ENCODE peak calls at places on chromosomes 1 and 21, in seven cellular contexts. One of them, this sample, is unnamed.

GRCh38 chr1:88655685-88656299 is 28.3 kb upstream of the PKN2 start:
- DNase-seq in stomach: no peak
- DNase-seq in transverse colon: no peak
- DNase-seq in lower lobe of right lung: no peak
- DNase-seq in ascending aorta: no peak
- DNase-seq in HFF-Myc: no peak
- DNase-seq in cardiac fibroblast: peak; percentile 64
- DNase-seq in this sample: no peak

GRCh38 chr1:233240839-233241682 is 54.5 kb downstream of the PCNX2 start:
- DNase-seq in lower lobe of right lung: peak; percentile 71
- DNase-seq in ascending aorta: peak; percentile 69
- DNase-seq in HFF-Myc: no peak
- DNase-seq in cardiac fibroblast: peak; percentile 62
- DNase-seq in transverse colon: peak; percentile 73
- DNase-seq in stomach: peak; percentile 65
- DNase-seq in this sample: peak; percentile 4

GRCh38 chr1:197671920-197672319 is 103.4 kb downstream of the DENND1B start:
- DNase-seq in cardiac fibroblast: no peak
- DNase-seq in lower lobe of right lung: no peak
- DNase-seq in HFF-Myc: no peak
- DNase-seq in stomach: no peak
- DNase-seq in ascending aorta: no peak
- DNase-seq in transverse colon: no peak
- DNase-seq in this sample: no peak

GRCh38 chr1:53560572-53561487 is 101.6 kb downstream of the DMRTB1 start:
- DNase-seq in transverse colon: peak; percentile 5
- DNase-seq in stomach: no peak
- DNase-seq in cardiac fibroblast: no peak
- DNase-seq in lower lobe of right lung: no peak
- DNase-seq in ascending aorta: peak; percentile 53
- DNase-seq in HFF-Myc: no peak
- DNase-seq in this sample: no peak

GRCh38 chr1:64172458-64172983 is 30.9 kb upstream of the UBE2U start:
- DNase-seq in transverse colon: no peak
- DNase-seq in lower lobe of right lung: no peak
- DNase-seq in ascending aorta: no peak
- DNase-seq in HFF-Myc: no peak
- DNase-seq in cardiac fibroblast: peak; percentile 40
- DNase-seq in stomach: no peak
- DNase-seq in this sample: no peak

GRCh38 chr1:38898653-38899230 is 17.4 kb upstream of the GJA9 start:
- DNase-seq in ascending aorta: no peak
- DNase-seq in cardiac fibroblast: peak; percentile 18
- DNase-seq in HFF-Myc: no peak
- DNase-seq in lower lobe of right lung: no peak
- DNase-seq in stomach: no peak
- DNase-seq in transverse colon: no peak
- DNase-seq in this sample: no peak

GRCh38 chr1:59431566-59432294 is 134.8 kb downstream of the FGGY start:
- DNase-seq in cardiac fibroblast: peak; percentile 38
- DNase-seq in HFF-Myc: no peak
- DNase-seq in lower lobe of right lung: no peak
- DNase-seq in ascending aorta: no peak
- DNase-seq in stomach: no peak
- DNase-seq in transverse colon: no peak
- DNase-seq in this sample: no peak

GRCh38 chr1:5351366-5351765 is 640.9 kb downstream of the NPHP4 start:
- DNase-seq in lower lobe of right lung: no peak
- DNase-seq in HFF-Myc: no peak
- DNase-seq in transverse colon: no peak
- DNase-seq in stomach: no peak
- DNase-seq in cardiac fibroblast: no peak
- DNase-seq in ascending aorta: no peak
- DNase-seq in this sample: no peak

GRCh38 chr21:43817157-43818086 is 28.0 kb downstream of the RRP1 start:
- DNase-seq in lower lobe of right lung: peak; percentile 48
- DNase-seq in cardiac fibroblast: no peak
- DNase-seq in stomach: no peak
- DNase-seq in ascending aorta: no peak
- DNase-seq in HFF-Myc: no peak
- DNase-seq in transverse colon: no peak
- DNase-seq in this sample: no peak

GRCh38 chr1:201982923-201983805 is 716 bp downstream of the RNPEP start:
- DNase-seq in cardiac fibroblast: peak; percentile 79
- DNase-seq in transverse colon: peak; percentile 83
- DNase-seq in stomach: peak; percentile 74
- DNase-seq in lower lobe of right lung: peak; percentile 85
- DNase-seq in HFF-Myc: peak; percentile 51
- DNase-seq in ascending aorta: peak; percentile 84
- DNase-seq in this sample: no peak
- TF ChIP-seq CTCF in cardiac fibroblast: peak; percentile 9
- TF ChIP-seq CTCF in transverse colon: peak; percentile 63
- TF ChIP-seq CTCF in stomach: no peak
- TF ChIP-seq CTCF in lower lobe of right lung: peak; percentile 26
- TF ChIP-seq CTCF in HFF-Myc: no peak
- TF ChIP-seq CTCF in ascending aorta: no peak
- TF ChIP-seq CTCF in this sample: no peak

GRCh38 chr1:155125511-155125945 is 2.1 kb upstream of the EFNA1 start:
- DNase-seq in HFF-Myc: no peak
- DNase-seq in cardiac fibroblast: no peak
- DNase-seq in transverse colon: no peak
- DNase-seq in ascending aorta: no peak
- DNase-seq in lower lobe of right lung: no peak
- DNase-seq in stomach: no peak
- DNase-seq in this sample: no peak
- H3K4me3 ChIP-seq in HFF-Myc: no peak overlapping the region
- H3K4me3 ChIP-seq in cardiac fibroblast: no peak overlapping the region
- H3K4me3 ChIP-seq in transverse colon: no peak overlapping the region
- H3K4me3 ChIP-seq in ascending aorta: no peak overlapping the region
- H3K4me3 ChIP-seq in lower lobe of right lung: no peak overlapping the region
- H3K4me3 ChIP-seq in stomach: no peak overlapping the region
- H3K4me3 ChIP-seq in this sample: no peak overlapping the region

GRCh38 chr1:205438213-205439158 is 16.6 kb upstream of the LEMD1 start:
- DNase-seq in transverse colon: peak; percentile 87
- DNase-seq in stomach: peak; percentile 89
- DNase-seq in ascending aorta: peak; percentile 84
- DNase-seq in HFF-Myc: no peak
- DNase-seq in lower lobe of right lung: peak; percentile 84
- DNase-seq in cardiac fibroblast: peak; percentile 81
- DNase-seq in this sample: no peak
- TF ChIP-seq CTCF in transverse colon: peak; percentile 91
- TF ChIP-seq CTCF in stomach: peak; percentile 77
- TF ChIP-seq CTCF in ascending aorta: peak; percentile 84
- TF ChIP-seq CTCF in HFF-Myc: peak; percentile 60
- TF ChIP-seq CTCF in lower lobe of right lung: peak; percentile 84
- TF ChIP-seq CTCF in cardiac fibroblast: peak; percentile 83
- TF ChIP-seq CTCF in this sample: peak; percentile 78

GRCh38 chr1:156121441-156121840 is 6.9 kb downstream of the LMNA start:
- DNase-seq in ascending aorta: no peak
- DNase-seq in cardiac fibroblast: no peak
- DNase-seq in transverse colon: no peak
- DNase-seq in lower lobe of right lung: no peak
- DNase-seq in HFF-Myc: no peak
- DNase-seq in stomach: no peak
- DNase-seq in this sample: no peak

GRCh38 chr1:156122086-156122485 is 7.6 kb downstream of the LMNA start:
- DNase-seq in transverse colon: no peak
- DNase-seq in cardiac fibroblast: no peak
- DNase-seq in ascending aorta: no peak
- DNase-seq in HFF-Myc: no peak
- DNase-seq in stomach: no peak
- DNase-seq in lower lobe of right lung: no peak
- DNase-seq in this sample: no peak

GRCh38 chr1:156124557-156125483 is 10.3 kb downstream of the LMNA start:
- DNase-seq in ascending aorta: no peak
- DNase-seq in lower lobe of right lung: peak; percentile 78
- DNase-seq in stomach: no peak
- DNase-seq in cardiac fibroblast: peak; percentile 57
- DNase-seq in transverse colon: peak; percentile 81
- DNase-seq in HFF-Myc: no peak
- DNase-seq in this sample: no peak

GRCh38 chr1:156123356-156124196 is 9.1 kb downstream of the LMNA start:
- DNase-seq in transverse colon: peak; percentile 95
- DNase-seq in HFF-Myc: peak; percentile 96
- DNase-seq in stomach: peak; percentile 95
- DNase-seq in lower lobe of right lung: peak; percentile 95
- DNase-seq in cardiac fibroblast: peak; percentile 98
- DNase-seq in ascending aorta: peak; percentile 99
- DNase-seq in this sample: peak; percentile 94

DNA sequence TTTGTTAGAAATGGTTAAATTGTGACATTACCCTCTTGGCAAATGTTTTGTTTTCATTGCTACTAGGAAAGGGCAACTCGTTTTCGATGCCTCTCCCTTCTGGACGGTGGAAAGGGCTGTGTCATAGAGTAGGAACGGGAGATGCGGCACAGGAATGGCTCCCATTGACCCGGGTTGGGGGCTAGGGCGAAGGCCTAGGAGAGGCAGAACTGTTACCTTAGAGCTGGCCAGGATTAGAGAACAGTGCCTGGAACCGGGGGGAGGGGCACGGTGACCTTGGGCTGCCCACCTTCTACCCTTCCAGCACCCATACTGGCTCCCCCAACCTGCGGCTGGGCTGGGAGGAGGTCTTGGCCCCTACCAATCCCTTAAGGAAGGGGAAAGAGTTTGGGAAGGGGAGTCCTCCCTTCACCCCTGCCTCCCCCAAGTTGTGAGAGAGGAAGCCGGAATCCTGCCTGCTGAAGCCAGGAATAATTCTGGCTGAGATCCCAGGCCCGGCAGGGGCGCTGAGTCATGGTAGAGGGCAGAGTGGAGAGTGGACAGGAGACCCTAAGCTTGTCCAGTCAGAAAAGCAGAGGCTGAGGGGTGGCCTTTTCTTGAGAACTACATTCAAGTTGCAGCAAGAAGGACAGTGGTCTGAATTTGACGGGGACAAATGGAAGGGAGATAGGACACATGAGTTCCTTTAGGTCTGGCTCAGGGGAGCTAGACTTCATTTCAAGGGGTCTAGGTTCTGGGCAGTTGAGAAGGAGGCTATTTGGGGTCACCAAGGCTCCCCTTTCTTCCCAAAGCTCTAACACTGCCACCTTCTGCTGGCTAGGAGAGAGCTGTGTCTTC is 8.2 kb downstream of the LMNA start:
- DNase-seq in lower lobe of right lung: peak; percentile 75
- DNase-seq in stomach: peak; percentile 84
- DNase-seq in cardiac fibroblast: peak; percentile 92
- DNase-seq in HFF-Myc: no peak
- DNase-seq in transverse colon: peak; percentile 79
- DNase-seq in ascending aorta: peak; percentile 96
- DNase-seq in this sample: no peak
- H3K4me3 ChIP-seq in lower lobe of right lung: peak overlapping the region; percentile 46
- H3K4me3 ChIP-seq in stomach: peak overlapping the region; percentile 89
- H3K4me3 ChIP-seq in cardiac fibroblast: peak overlapping the region; percentile 35
- H3K4me3 ChIP-seq in HFF-Myc: peak overlapping the region; percentile 100
- H3K4me3 ChIP-seq in transverse colon: peak overlapping the region; percentile 37
- H3K4me3 ChIP-seq in ascending aorta: peak overlapping the region; percentile 93
- H3K4me3 ChIP-seq in this sample: peak overlapping the region; percentile 31

GRCh38 chr1:154404984-154405761 is at the start of gene IL6R:
- DNase-seq in lower lobe of right lung: peak; percentile 96
- DNase-seq in HFF-Myc: peak; percentile 41
- DNase-seq in stomach: peak; percentile 91
- DNase-seq in ascending aorta: peak; percentile 97
- DNase-seq in cardiac fibroblast: peak; percentile 95
- DNase-seq in transverse colon: peak; percentile 94
- DNase-seq in this sample: peak; percentile 52
- TF ChIP-seq CTCF in lower lobe of right lung: peak; percentile 50
- TF ChIP-seq CTCF in HFF-Myc: no peak
- TF ChIP-seq CTCF in stomach: peak; percentile 59
- TF ChIP-seq CTCF in ascending aorta: peak; percentile 50
- TF ChIP-seq CTCF in cardiac fibroblast: peak; percentile 37
- TF ChIP-seq CTCF in transverse colon: peak; percentile 68
- TF ChIP-seq CTCF in this sample: peak; percentile 55

DNA sequence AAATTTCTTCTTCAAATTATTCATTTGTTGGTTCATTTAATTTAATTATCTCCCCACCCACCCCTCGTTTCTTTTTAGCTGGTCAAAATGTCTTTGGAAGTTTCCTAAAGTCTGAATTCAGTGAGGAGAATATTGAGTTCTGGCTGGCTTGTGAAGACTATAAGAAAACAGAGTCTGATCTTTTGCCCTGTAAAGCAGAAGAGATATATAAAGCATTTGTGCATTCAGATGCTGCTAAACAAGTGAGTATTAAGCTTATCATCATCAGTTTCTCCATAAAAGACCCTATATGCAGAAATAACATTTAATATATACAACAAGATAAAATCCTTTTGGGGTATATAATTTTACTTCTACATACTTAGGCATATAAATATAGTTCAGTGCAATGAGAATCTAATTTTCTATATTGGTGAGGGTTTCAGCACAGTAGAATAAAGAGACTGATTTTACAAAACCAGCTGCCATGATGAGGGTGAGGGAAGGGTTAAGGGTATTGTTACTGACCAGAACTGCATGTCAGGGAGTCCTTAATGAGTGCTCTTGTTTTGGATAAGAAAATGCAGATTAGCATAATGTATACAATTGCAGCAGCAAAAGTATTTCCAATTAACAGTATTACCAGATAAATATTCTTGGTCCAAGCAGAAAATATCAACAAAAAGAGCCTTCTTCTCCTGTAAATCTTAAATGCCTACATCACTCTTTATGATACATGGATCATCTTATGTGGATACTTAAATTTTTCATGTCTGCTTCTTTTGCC is 2.8 kb downstream of the RGS1 start:
- DNase-seq in lower lobe of right lung: no peak
- DNase-seq in ascending aorta: no peak
- DNase-seq in transverse colon: no peak
- DNase-seq in stomach: no peak
- DNase-seq in HFF-Myc: no peak
- DNase-seq in cardiac fibroblast: no peak
- DNase-seq in this sample: no peak
- H3K4me3 ChIP-seq in lower lobe of right lung: peak overlapping the region; percentile 28
- H3K4me3 ChIP-seq in ascending aorta: peak overlapping the region; percentile 44
- H3K4me3 ChIP-seq in transverse colon: peak overlapping the region; percentile 29
- H3K4me3 ChIP-seq in stomach: peak overlapping the region; percentile 23
- H3K4me3 ChIP-seq in HFF-Myc: no peak overlapping the region
- H3K4me3 ChIP-seq in cardiac fibroblast: no peak overlapping the region
- H3K4me3 ChIP-seq in this sample: no peak overlapping the region

GRCh38 chr21:41660748-41661147 is 106.1 kb downstream of the RIPK4 start:
- DNase-seq in lower lobe of right lung: no peak
- DNase-seq in stomach: no peak
- DNase-seq in transverse colon: no peak
- DNase-seq in cardiac fibroblast: no peak
- DNase-seq in HFF-Myc: no peak
- DNase-seq in ascending aorta: no peak
- DNase-seq in this sample: no peak

GRCh38 chr21:41658321-41658720 is 108.5 kb downstream of the RIPK4 start:
- DNase-seq in transverse colon: no peak
- DNase-seq in lower lobe of right lung: no peak
- DNase-seq in ascending aorta: no peak
- DNase-seq in cardiac fibroblast: no peak
- DNase-seq in stomach: no peak
- DNase-seq in HFF-Myc: no peak
- DNase-seq in this sample: no peak

GRCh38 chr21:41662161-41662560 is 104.7 kb downstream of the RIPK4 start:
- DNase-seq in lower lobe of right lung: no peak
- DNase-seq in transverse colon: no peak
- DNase-seq in HFF-Myc: no peak
- DNase-seq in ascending aorta: no peak
- DNase-seq in cardiac fibroblast: no peak
- DNase-seq in stomach: no peak
- DNase-seq in this sample: no peak

GRCh38 chr21:41662761-41663160 is 104.1 kb downstream of the RIPK4 start:
- DNase-seq in stomach: no peak
- DNase-seq in ascending aorta: no peak
- DNase-seq in transverse colon: no peak
- DNase-seq in cardiac fibroblast: no peak
- DNase-seq in HFF-Myc: no peak
- DNase-seq in lower lobe of right lung: no peak
- DNase-seq in this sample: no peak

GRCh38 chr21:41659791-41660560 is 106.9 kb downstream of the RIPK4 start:
- DNase-seq in cardiac fibroblast: peak; percentile 81
- DNase-seq in ascending aorta: peak; percentile 97
- DNase-seq in lower lobe of right lung: no peak
- DNase-seq in HFF-Myc: no peak
- DNase-seq in stomach: no peak
- DNase-seq in transverse colon: no peak
- DNase-seq in this sample: peak; percentile 67
- TF ChIP-seq CTCF in cardiac fibroblast: peak; percentile 72
- TF ChIP-seq CTCF in ascending aorta: peak; percentile 72
- TF ChIP-seq CTCF in lower lobe of right lung: no peak
- TF ChIP-seq CTCF in HFF-Myc: no peak
- TF ChIP-seq CTCF in stomach: no peak
- TF ChIP-seq CTCF in transverse colon: no peak
- TF ChIP-seq CTCF in this sample: peak; percentile 39